ENCODE peak calls at places on chromosomes 1 and 21, in four cellular contexts. U is heart right ventricle, Y is A673, J is gastrocnemius medialis. X is an unnamed sample.

GRCh38 chr1:12433323-12434053 is 184.5 kb downstream of the DHRS3 start:
- DNase-seq in U (peak; percentile 67), Y (peak; percentile 69), J (no peak), X (peak; percentile 44)

GRCh38 chr21:42289926-42290325 is 25.3 kb downstream of the TFF3 start:
- DNase-seq in U (peak; percentile 48), Y (no peak), J (peak; percentile 37), X (peak; percentile 35)

GRCh38 chr1:40567819-40568218 is 36.4 kb downstream of the ZNF684 start:
- DNase-seq in U (no peak), Y (no peak), J (no peak), X (no peak)

GRCh38 chr1:117897551-117897950 is 31.9 kb downstream of the GDAP2 start:
- DNase-seq in U (no peak), Y (no peak), J (no peak), X (no peak)

GRCh38 chr1:91920001-91920400 is 29.2 kb upstream of the BRDT start:
- DNase-seq in U (no peak), Y (no peak), J (no peak), X (no peak)

GRCh38 chr1:165424454-165425283 is 20.3 kb downstream of the RXRG start:
- DNase-seq in U (peak; percentile 44), Y (no peak), J (no peak), X (no peak)

GRCh38 chr1:24865168-24865567 is 64.9 kb downstream of the RUNX3 start:
- DNase-seq in U (no peak), Y (no peak), J (no peak), X (no peak)

GRCh38 chr1:79791488-79792211 is 785.1 kb upstream of the ADGRL4 start:
- DNase-seq in U (no peak), Y (no peak), J (no peak), X (no peak)

GRCh38 chr1:10528066-10529014 is 53.6 kb downstream of the PEX14 start:
- DNase-seq in U (peak; percentile 53), Y (peak; percentile 84), J (peak; percentile 50), X (no peak)

GRCh38 chr1:23389846-23390321 is 20.2 kb upstream of the ZNF436 start:
- DNase-seq in U (no peak), Y (no peak), J (no peak), X (no peak)

GRCh38 chr1:237562247-237562823 is 328.4 kb downstream of the ZP4 start:
- DNase-seq in U (no peak), Y (peak; percentile 71), J (no peak), X (no peak)

GRCh38 chr1:12305377-12305776 is 75.5 kb downstream of the VPS13D start:
- DNase-seq in U (no peak), Y (no peak), J (no peak), X (no peak)

GRCh38 chr1:3649342-3650247 is at the start of gene WRAP73:
- DNase-seq in U (peak; percentile 90), Y (peak; percentile 96), J (peak; percentile 77), X (peak; percentile 82)

GRCh38 chr21:36589352-36589971 is 109.5 kb upstream of the SIM2 start:
- DNase-seq in U (peak; percentile 14), Y (peak; percentile 81), J (no peak), X (no peak)

GRCh38 chr1:37947364-37947763 is 511 bp upstream of the INPP5B start:
- DNase-seq in U (no peak), Y (no peak), J (no peak), X (no peak)

GRCh38 chr1:9307303-9307702 is 14.6 kb downstream of the SPSB1 start:
- DNase-seq in U (no peak), Y (no peak), J (no peak), X (no peak)

GRCh38 chr1:29500041-29500440 is 263.7 kb downstream of the PTPRU start:
- DNase-seq in U (no peak), Y (no peak), J (no peak), X (no peak)

DNA sequence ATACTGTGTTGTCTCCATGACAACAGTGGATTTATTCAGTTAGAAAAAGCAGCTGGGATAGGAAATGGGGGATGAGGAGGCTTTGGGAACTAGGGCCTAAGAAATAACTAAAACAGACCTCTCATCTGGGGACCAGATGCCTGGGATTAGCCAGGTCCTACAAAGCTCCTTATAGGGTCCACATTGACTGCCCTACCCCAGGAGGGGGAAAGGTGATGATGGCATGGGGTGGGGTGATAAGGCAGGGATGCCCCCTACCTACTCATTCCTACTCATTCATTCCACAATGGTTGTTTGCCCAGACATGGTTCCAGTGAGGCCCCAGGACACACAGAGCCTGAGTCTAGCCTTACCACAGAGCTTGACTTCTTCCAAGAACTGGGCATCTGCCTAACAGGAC is 131.1 kb downstream of the PLXNA2 start:
- DNase-seq in U (no peak), Y (no peak), J (no peak), X (no peak)
- TF ChIP-seq CTCF in U (no peak), Y (no peak), J (no peak), X (no peak)

GRCh38 chr1:54376085-54377039 is 29.8 kb downstream of the SSBP3 start:
- DNase-seq in U (no peak), Y (no peak), J (no peak), X (no peak)
- H3K27ac ChIP-seq in U (peak overlapping the region; percentile 30), Y (no peak overlapping the region), J (peak overlapping the region; percentile 33), X (no peak overlapping the region)

GRCh38 chr1:227946624-227947424 is 908 bp downstream of the WNT9A start:
- DNase-seq in U (peak; percentile 74), Y (peak; percentile 45), J (peak; percentile 76), X (peak; percentile 61)
- TF ChIP-seq CTCF in U (peak; percentile 89), Y (peak; percentile 59), J (peak; percentile 71), X (peak; percentile 87)

GRCh38 chr1:26724118-26724517 is 28.3 kb downstream of the ARID1A start:
- DNase-seq in U (no peak), Y (no peak), J (no peak), X (no peak)

GRCh38 chr1:26723013-26723991 is 27.5 kb downstream of the ARID1A start:
- DNase-seq in U (peak; percentile 95), Y (peak; percentile 99), J (peak; percentile 61), X (peak; percentile 54)

GRCh38 chr1:26724938-26725337 is 29.1 kb downstream of the ARID1A start:
- DNase-seq in U (no peak), Y (peak; percentile 26), J (no peak), X (no peak)

GRCh38 chr1:26719205-26719604 is 23.4 kb downstream of the ARID1A start:
- DNase-seq in U (no peak), Y (no peak), J (no peak), X (no peak)

GRCh38 chr1:26721669-26722355 is 26.0 kb downstream of the ARID1A start:
- DNase-seq in U (no peak), Y (no peak), J (no peak), X (no peak)
- H3K27ac ChIP-seq in U (no peak overlapping the region), Y (peak overlapping the region; percentile 70), J (no peak overlapping the region), X (peak overlapping the region; percentile 20)

GRCh38 chr1:194288284-194288683 is 1101.9 kb upstream of the B3GALT2 start:
- DNase-seq in U (no peak), Y (no peak), J (no peak), X (no peak)
- TF ChIP-seq CTCF in U (no peak), Y (no peak), J (no peak), X (no peak)

GRCh38 chr1:27503961-27504587 is 14.1 kb upstream of the WASF2 start:
- DNase-seq in U (no peak), Y (no peak), J (no peak), X (no peak)
- H3K27ac ChIP-seq in U (peak overlapping the region; percentile 93), Y (no peak overlapping the region), J (peak overlapping the region; percentile 76), X (peak overlapping the region; percentile 91)

DNA sequence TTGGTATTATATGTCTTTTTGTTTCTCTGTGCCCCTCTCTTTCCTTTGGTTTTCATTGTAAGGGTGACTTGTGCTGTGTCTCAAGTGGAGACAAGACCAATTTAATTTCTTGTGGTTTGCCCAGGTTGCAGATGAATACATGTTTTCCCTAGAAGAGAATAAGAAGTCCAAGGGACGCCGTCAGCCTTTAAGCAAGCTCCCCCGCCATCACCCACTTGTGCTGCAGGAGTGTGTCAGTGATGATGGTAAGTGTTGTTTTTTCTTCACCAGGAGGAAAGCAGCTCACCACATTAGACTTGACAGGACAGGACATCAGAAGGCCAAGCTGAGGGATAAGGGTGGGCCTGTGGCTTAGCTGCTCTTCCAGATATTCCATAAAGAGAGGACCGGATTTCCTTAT is 23.8 kb upstream of the ST3GAL3 start:
- DNase-seq in U (no peak), Y (no peak), J (no peak), X (no peak)
- TF ChIP-seq CTCF in U (no peak), Y (no peak), J (no peak), X (no peak)

GRCh38 chr1:235077163-235077540 is 51.5 kb downstream of the TOMM20 start:
- DNase-seq in U (no peak), Y (no peak), J (no peak), X (no peak)
- H3K27ac ChIP-seq in U (peak overlapping the region; percentile 97), Y (no peak overlapping the region), J (peak overlapping the region; percentile 100), X (no peak overlapping the region)